ENCODE peak calls at places on chromosomes 6 and 20, in seven cellular contexts. E is H1, I is endothelial cell of umbilical vein, D is HCT116, Y is SK-N-SH, F is HepG2, Q is K562. J is an unnamed sample.

GRCh38 chr6:137291441-137291840 is 72.3 kb upstream of the IFNGR1 start:
- DNase-seq in E (no peak), I (peak; percentile 30), D (no peak), Y (no peak), F (no peak), Q (no peak), J (no peak)

GRCh38 chr6:121522265-121522664 is 86.8 kb downstream of the GJA1 start:
- DNase-seq in E (no peak), I (peak; percentile 99), D (no peak), Y (no peak), F (no peak), Q (no peak), J (no peak)

GRCh38 chr6:38933426-38933825 is 115.2 kb upstream of the GLP1R start:
- DNase-seq in E (no peak), I (peak; percentile 76), D (peak; percentile 22), Y (peak; percentile 27), F (peak; percentile 24), Q (no peak), J (peak; percentile 20)

GRCh38 chr20:44856847-44857448 is 28.6 kb upstream of the YWHAB start:
- DNase-seq in E (no peak), I (no peak), D (no peak), Y (no peak), F (no peak), Q (peak; percentile 33), J (no peak)

GRCh38 chr20:51345601-51346101 is 196.9 kb downstream of the NFATC2 start:
- DNase-seq in E (no peak), I (peak; percentile 57), D (no peak), Y (no peak), F (no peak), Q (no peak), J (no peak)

GRCh38 chr20:32354592-32355416 is 3.3 kb upstream of the ASXL1 start:
- DNase-seq in E (no peak), I (no peak), D (no peak), Y (no peak), F (peak; percentile 93), Q (no peak), J (no peak)

GRCh38 chr20:50101281-50101680 is 11.7 kb downstream of the UBE2V1 start:
- DNase-seq in E (no peak), I (no peak), D (no peak), Y (no peak), F (no peak), Q (no peak), J (no peak)

GRCh38 chr6:85669735-85670194 is 27.1 kb upstream of the SYNCRIP start:
- DNase-seq in E (no peak), I (peak; percentile 28), D (no peak), Y (no peak), F (no peak), Q (no peak), J (peak; percentile 71)

GRCh38 chr20:63057133-63058117 is 50.7 kb upstream of the BHLHE23 start:
- DNase-seq in E (no peak), I (no peak), D (no peak), Y (no peak), F (no peak), Q (no peak), J (no peak)

GRCh38 chr6:113011803-113012202 is 664.7 kb downstream of the RFPL4B start:
- DNase-seq in E (no peak), I (no peak), D (no peak), Y (no peak), F (no peak), Q (no peak), J (no peak)

DNA sequence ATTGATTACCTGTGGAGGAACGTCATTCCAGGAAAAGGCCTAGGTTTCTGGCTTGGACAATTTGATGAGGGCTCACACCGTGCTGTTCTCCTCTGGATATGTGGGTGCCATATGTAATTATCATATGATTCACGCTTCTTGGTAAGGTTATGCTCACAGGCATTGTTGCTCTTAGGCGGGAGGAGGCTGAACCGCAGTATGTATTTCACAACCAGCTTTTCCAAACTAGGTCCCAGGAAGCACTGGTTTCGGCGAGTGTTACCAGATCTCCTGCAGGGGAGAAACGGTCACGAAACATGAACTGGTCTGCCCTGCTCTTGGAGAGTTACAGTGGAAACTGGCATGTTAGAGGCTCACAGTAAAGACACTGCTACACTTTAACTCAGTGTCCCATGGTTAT is 793 bp upstream of the FAM50B start:
- DNase-seq in E (no peak), I (no peak), D (no peak), Y (no peak), F (no peak), Q (no peak), J (peak; percentile 33)
- TF ChIP-seq POLR2AphosphoS5 in E (no peak), I (no peak), D (no peak), Y (no peak), F (no peak), Q (no peak), J (no peak)

GRCh38 chr20:61445741-61446140 is 193.7 kb downstream of the CDH4 start:
- DNase-seq in E (no peak), I (no peak), D (no peak), Y (no peak), F (no peak), Q (no peak), J (no peak)

GRCh38 chr20:61443541-61444126 is 191.6 kb downstream of the CDH4 start:
- DNase-seq in E (no peak), I (no peak), D (no peak), Y (no peak), F (no peak), Q (no peak), J (no peak)

GRCh38 chr20:61444637-61445036 is 192.6 kb downstream of the CDH4 start:
- DNase-seq in E (no peak), I (no peak), D (no peak), Y (no peak), F (no peak), Q (no peak), J (no peak)

GRCh38 chr20:61442718-61443117 is 190.7 kb downstream of the CDH4 start:
- DNase-seq in E (no peak), I (no peak), D (no peak), Y (no peak), F (no peak), Q (no peak), J (no peak)

DNA sequence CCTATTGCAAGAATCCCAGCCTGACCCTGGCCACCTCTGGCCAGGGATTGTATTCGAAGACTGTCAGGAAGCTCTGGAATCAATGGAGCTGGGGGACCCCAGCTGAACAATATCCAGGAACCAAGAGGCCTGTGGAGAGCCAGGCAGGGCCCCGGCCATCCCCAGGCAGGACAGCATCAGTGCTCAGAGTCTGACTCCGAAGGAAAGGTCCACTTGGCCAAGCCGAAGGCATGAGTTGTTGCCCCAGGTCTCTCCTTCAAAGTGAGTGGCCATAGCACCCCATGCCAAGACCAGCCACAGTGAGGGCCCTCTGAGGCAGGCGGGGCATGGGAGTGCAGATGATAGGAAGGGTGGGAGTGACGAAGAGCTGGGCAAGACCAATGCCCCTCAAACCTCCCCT is 193.1 kb downstream of the CDH4 start:
- DNase-seq in E (no peak), I (no peak), D (no peak), Y (no peak), F (no peak), Q (no peak), J (no peak)
- H2AFZ ChIP-seq in E (no peak overlapping the region), I (no peak overlapping the region), D (no peak overlapping the region), Y (no peak overlapping the region), F (no peak overlapping the region), Q (no peak overlapping the region), J (no peak overlapping the region)

GRCh38 chr20:17647391-17648305 is 34.4 kb downstream of the RRBP1 start:
- DNase-seq in E (no peak), I (no peak), D (no peak), Y (no peak), F (no peak), Q (no peak), J (no peak)
- H3K4me2 ChIP-seq in E (no peak overlapping the region), I (no peak overlapping the region), D (no peak overlapping the region), Y (no peak overlapping the region), F (no peak overlapping the region), Q (no peak overlapping the region), J (no peak overlapping the region)

DNA sequence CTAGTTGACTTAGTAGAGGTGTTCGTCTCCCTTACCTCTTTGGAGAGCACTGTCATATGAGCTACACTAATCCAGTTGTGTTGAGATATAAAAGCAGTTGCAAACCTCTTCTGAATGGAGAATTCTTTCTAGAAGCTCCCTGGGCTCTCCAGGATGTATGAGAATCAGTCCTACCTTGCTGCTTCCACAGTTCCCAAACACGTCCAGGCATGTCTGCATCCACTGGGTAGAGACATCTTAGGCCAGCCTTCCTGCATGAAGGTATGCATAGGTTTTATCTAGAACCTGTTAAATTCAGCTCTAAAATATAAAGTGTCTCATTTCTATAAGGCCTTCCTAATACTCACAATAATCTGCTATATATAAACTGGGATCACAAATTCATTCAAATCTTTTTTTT is 297.7 kb downstream of the CDC5L start:
- DNase-seq in E (no peak), I (no peak), D (no peak), Y (no peak), F (no peak), Q (no peak), J (no peak)
- TF ChIP-seq POLR2AphosphoS5 in E (no peak), I (no peak), D (no peak), Y (no peak), F (no peak), Q (no peak), J (no peak)